ENCODE peak calls at places on chromosomes 11 and 22, in six cellular contexts. One of them, this sample, is unnamed.

GRCh38 chr11:124070906-124071621 is 29.9 kb upstream of the OR10G7 start:
- DNase-seq in K562: peak
- DNase-seq in SK-N-SH: peak
- DNase-seq in H1: peak
- DNase-seq in HepG2: peak
- DNase-seq in GM12878: peak
- DNase-seq in this sample: peak

GRCh38 chr22:35996596-35996995 is 32.0 kb downstream of the RBFOX2 start:
- DNase-seq in K562: no peak
- DNase-seq in SK-N-SH: no peak
- DNase-seq in H1: no peak
- DNase-seq in HepG2: no peak
- DNase-seq in GM12878: no peak
- DNase-seq in this sample: no peak

GRCh38 chr22:22746061-22746962 is 101.9 kb downstream of the GGTLC2 start:
- DNase-seq in K562: no peak
- DNase-seq in SK-N-SH: no peak
- DNase-seq in H1: no peak
- DNase-seq in HepG2: no peak
- DNase-seq in GM12878: no peak
- DNase-seq in this sample: no peak

GRCh38 chr22:20783300-20783673 is 9.4 kb downstream of the SERPIND1 start:
- DNase-seq in K562: no peak
- DNase-seq in SK-N-SH: no peak
- DNase-seq in H1: no peak
- DNase-seq in HepG2: no peak
- DNase-seq in GM12878: no peak
- DNase-seq in this sample: no peak

GRCh38 chr22:19942886-19943664 is 1.5 kb upstream of the TXNRD2 start:
- DNase-seq in K562: peak
- DNase-seq in SK-N-SH: no peak
- DNase-seq in H1: no peak
- DNase-seq in HepG2: peak
- DNase-seq in GM12878: no peak
- DNase-seq in this sample: no peak

GRCh38 chr11:60844870-60845221 is 2.9 kb downstream of the CCDC86 start:
- DNase-seq in K562: no peak
- DNase-seq in SK-N-SH: peak
- DNase-seq in H1: no peak
- DNase-seq in HepG2: peak
- DNase-seq in GM12878: no peak
- DNase-seq in this sample: no peak

GRCh38 chr11:116925050-116925449 is 87.6 kb upstream of the APOA1 start:
- DNase-seq in K562: no peak
- DNase-seq in SK-N-SH: no peak
- DNase-seq in H1: no peak
- DNase-seq in HepG2: no peak
- DNase-seq in GM12878: no peak
- DNase-seq in this sample: no peak

GRCh38 chr22:24424001-24424900 is 3.1 kb upstream of the ADORA2A start:
- DNase-seq in K562: no peak
- DNase-seq in SK-N-SH: no peak
- DNase-seq in H1: no peak
- DNase-seq in HepG2: no peak
- DNase-seq in GM12878: no peak
- DNase-seq in this sample: no peak

GRCh38 chr22:29040385-29041275 is 21.0 kb downstream of the C22orf31 start:
- DNase-seq in K562: peak
- DNase-seq in SK-N-SH: peak
- DNase-seq in H1: no peak
- DNase-seq in HepG2: peak
- DNase-seq in GM12878: peak
- DNase-seq in this sample: peak

GRCh38 chr22:33006220-33006954 is 51.8 kb downstream of the SYN3 start:
- DNase-seq in K562: no peak
- DNase-seq in SK-N-SH: no peak
- DNase-seq in H1: no peak
- DNase-seq in HepG2: peak
- DNase-seq in GM12878: no peak
- DNase-seq in this sample: no peak

GRCh38 chr22:39174498-39175120 is 22.1 kb upstream of the CBX7 start:
- DNase-seq in K562: no peak
- DNase-seq in SK-N-SH: peak
- DNase-seq in H1: peak
- DNase-seq in HepG2: peak
- DNase-seq in GM12878: no peak
- DNase-seq in this sample: peak

GRCh38 chr11:83456075-83456474 is 169.9 kb upstream of the CCDC90B start:
- DNase-seq in K562: no peak
- DNase-seq in SK-N-SH: no peak
- DNase-seq in H1: no peak
- DNase-seq in HepG2: no peak
- DNase-seq in GM12878: no peak
- DNase-seq in this sample: no peak

GRCh38 chr11:20609727-20610707 is 10.6 kb downstream of the SLC6A5 start:
- DNase-seq in K562: peak
- DNase-seq in SK-N-SH: peak
- DNase-seq in H1: peak
- DNase-seq in HepG2: peak
- DNase-seq in GM12878: no peak
- DNase-seq in this sample: peak

GRCh38 chr11:45798793-45799441 is 6.0 kb upstream of the SLC35C1 start:
- DNase-seq in K562: no peak
- DNase-seq in SK-N-SH: no peak
- DNase-seq in H1: no peak
- DNase-seq in HepG2: peak
- DNase-seq in GM12878: no peak
- DNase-seq in this sample: no peak

GRCh38 chr11:72864692-72865655 is 50.8 kb downstream of the ATG16L2 start:
- DNase-seq in K562: no peak
- DNase-seq in SK-N-SH: peak
- DNase-seq in H1: no peak
- DNase-seq in HepG2: no peak
- DNase-seq in GM12878: no peak
- DNase-seq in this sample: no peak

GRCh38 chr11:6377902-6378694 is 12.2 kb upstream of the SMPD1 start:
- DNase-seq in K562: no peak
- DNase-seq in SK-N-SH: no peak
- DNase-seq in H1: no peak
- DNase-seq in HepG2: no peak
- DNase-seq in GM12878: no peak
- DNase-seq in this sample: no peak

GRCh38 chr22:19786264-19786585 is 25.6 kb downstream of the TBX1 start:
- DNase-seq in K562: no peak
- DNase-seq in SK-N-SH: no peak
- DNase-seq in H1: no peak
- DNase-seq in HepG2: no peak
- DNase-seq in GM12878: no peak
- DNase-seq in this sample: no peak

GRCh38 chr11:121931121-121931520 is 184.9 kb downstream of the BLID start:
- DNase-seq in K562: no peak
- DNase-seq in SK-N-SH: no peak
- DNase-seq in H1: no peak
- DNase-seq in HepG2: no peak
- DNase-seq in GM12878: no peak
- DNase-seq in this sample: no peak

GRCh38 chr22:19039796-19040580 is 82.2 kb downstream of the DGCR2 start:
- DNase-seq in K562: no peak
- DNase-seq in SK-N-SH: no peak
- DNase-seq in H1: no peak
- DNase-seq in HepG2: no peak
- DNase-seq in GM12878: no peak
- DNase-seq in this sample: no peak

GRCh38 chr11:33692013-33692504 is 8.6 kb downstream of the C11orf91 start:
- DNase-seq in K562: no peak
- DNase-seq in SK-N-SH: no peak
- DNase-seq in H1: no peak
- DNase-seq in HepG2: peak
- DNase-seq in GM12878: no peak
- DNase-seq in this sample: peak

GRCh38 chr22:37778370-37779009 is 29.2 kb upstream of the GCAT start:
- DNase-seq in K562: no peak
- DNase-seq in SK-N-SH: no peak
- DNase-seq in H1: no peak
- DNase-seq in HepG2: no peak
- DNase-seq in GM12878: no peak
- DNase-seq in this sample: no peak

GRCh38 chr11:130613396-130613795 is 165.0 kb downstream of the ADAMTS15 start:
- DNase-seq in K562: no peak
- DNase-seq in SK-N-SH: no peak
- DNase-seq in H1: no peak
- DNase-seq in HepG2: no peak
- DNase-seq in GM12878: no peak
- DNase-seq in this sample: no peak

GRCh38 chr11:15117751-15118150 is 3.0 kb downstream of the INSC start:
- DNase-seq in K562: no peak
- DNase-seq in SK-N-SH: no peak
- DNase-seq in H1: no peak
- DNase-seq in HepG2: no peak
- DNase-seq in GM12878: no peak
- DNase-seq in this sample: no peak

DNA sequence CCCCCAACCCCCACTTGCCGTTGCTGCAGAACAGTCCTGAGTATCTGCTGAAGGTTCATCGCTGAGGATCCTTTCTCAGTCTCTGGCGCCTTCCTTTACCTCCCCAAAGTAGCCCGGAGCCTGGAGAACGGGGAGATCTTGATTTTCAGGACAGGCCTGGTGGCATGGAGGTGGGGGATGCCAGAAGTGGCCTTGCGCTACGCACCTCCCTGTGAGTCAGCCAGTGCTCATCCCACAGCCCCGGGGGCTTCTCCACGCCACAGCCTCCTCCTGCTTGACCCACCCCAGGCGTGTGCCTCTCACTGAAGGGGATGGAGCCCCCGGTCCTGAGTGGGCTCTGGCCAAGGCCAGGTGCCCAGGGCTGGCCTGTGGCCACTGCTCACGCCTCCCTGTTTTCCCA is 339.6 kb downstream of the TBC1D22A start:
- DNase-seq in K562: no peak
- DNase-seq in SK-N-SH: no peak
- DNase-seq in H1: no peak
- DNase-seq in HepG2: no peak
- DNase-seq in GM12878: no peak
- DNase-seq in this sample: no peak
- TF ChIP-seq SIN3A in K562: no peak
- TF ChIP-seq SIN3A in SK-N-SH: no peak
- TF ChIP-seq SIN3A in H1: no peak
- TF ChIP-seq SIN3A in HepG2: no peak
- TF ChIP-seq SIN3A in GM12878: no peak
- TF ChIP-seq SIN3A in this sample: no peak

DNA sequence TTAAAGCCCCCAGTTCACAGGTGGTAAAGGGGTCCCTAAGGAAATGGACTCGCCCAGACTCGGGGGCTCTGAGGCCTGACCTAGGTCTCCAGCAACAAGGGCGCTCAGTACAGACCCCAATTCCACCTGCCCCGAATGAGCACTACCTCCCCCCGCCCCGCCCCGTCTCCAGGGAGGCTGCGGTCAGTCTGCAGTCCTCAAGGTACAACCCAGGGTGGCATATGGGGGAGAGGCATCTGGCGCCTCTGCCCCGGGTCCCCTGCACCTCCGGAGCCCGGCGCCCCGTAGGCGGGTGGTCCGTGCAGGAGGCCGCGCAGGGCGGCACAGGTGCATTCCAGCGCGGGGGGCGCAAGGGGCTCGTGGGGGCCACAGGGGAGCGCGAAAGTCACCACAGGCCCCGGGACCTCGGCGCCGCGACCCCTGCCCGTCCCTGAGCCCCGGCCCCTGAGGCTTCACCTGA is 361 bp downstream of the CTSD start:
- DNase-seq in K562: peak
- DNase-seq in SK-N-SH: peak
- DNase-seq in H1: no peak
- DNase-seq in HepG2: no peak
- DNase-seq in GM12878: no peak
- DNase-seq in this sample: no peak
- H2AFZ ChIP-seq in K562: peak
- H2AFZ ChIP-seq in SK-N-SH: peak
- H2AFZ ChIP-seq in H1: no peak
- H2AFZ ChIP-seq in HepG2: no peak
- H2AFZ ChIP-seq in GM12878: peak
- H2AFZ ChIP-seq in this sample: no peak

DNA sequence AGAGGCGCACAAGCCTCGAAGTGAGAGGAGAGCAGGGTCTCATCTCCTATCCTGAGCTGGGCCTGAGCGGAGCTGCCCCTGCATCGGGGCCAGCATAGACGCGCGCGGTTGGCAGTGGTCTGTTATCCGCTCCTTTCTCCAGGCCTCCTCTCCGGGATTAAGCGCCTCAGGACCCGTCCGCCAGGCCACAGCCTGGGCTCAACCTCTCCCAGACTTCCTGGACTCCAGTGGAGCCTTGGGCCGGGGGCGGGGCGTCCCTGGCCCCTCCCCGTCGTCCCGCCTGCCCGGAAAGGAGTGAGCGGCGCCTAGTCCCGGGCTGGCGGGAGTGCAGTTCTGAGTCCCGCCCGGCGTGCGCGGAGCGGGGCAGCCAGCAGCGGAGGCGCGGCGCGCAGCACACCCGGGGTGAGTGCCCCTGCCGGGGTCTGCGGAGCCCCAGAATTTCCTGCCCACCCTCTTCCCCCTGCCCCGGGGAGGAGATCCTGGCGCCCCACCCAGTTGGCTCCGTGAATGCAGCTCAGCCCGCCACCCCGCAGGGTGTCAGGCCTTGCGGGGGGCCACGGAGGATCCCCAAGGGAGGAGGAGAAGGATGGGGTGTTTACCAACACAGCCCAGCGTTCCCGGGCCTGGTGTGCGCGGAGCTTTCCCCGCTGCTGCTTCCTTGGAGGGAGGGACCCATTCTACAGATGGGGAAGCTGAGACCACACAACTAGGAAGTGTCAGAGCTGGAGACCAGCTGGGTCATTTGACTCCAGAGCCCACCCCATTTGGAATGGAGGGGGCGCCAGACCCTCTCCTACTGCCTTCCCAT is at the start of gene TCIRG1:
- DNase-seq in K562: peak
- DNase-seq in SK-N-SH: peak
- DNase-seq in H1: peak
- DNase-seq in HepG2: peak
- DNase-seq in GM12878: peak
- DNase-seq in this sample: peak
- TF ChIP-seq POLR2AphosphoS5 in K562: peak
- TF ChIP-seq POLR2AphosphoS5 in SK-N-SH: no peak
- TF ChIP-seq POLR2AphosphoS5 in H1: no peak
- TF ChIP-seq POLR2AphosphoS5 in HepG2: peak
- TF ChIP-seq POLR2AphosphoS5 in GM12878: peak
- TF ChIP-seq POLR2AphosphoS5 in this sample: peak

GRCh38 chr11:86726118-86726748 is 53.8 kb upstream of the ME3 start:
- DNase-seq in K562: no peak
- DNase-seq in SK-N-SH: no peak
- DNase-seq in H1: no peak
- DNase-seq in HepG2: no peak
- DNase-seq in GM12878: no peak
- DNase-seq in this sample: peak
- TF ChIP-seq SIN3A in K562: no peak
- TF ChIP-seq SIN3A in SK-N-SH: no peak
- TF ChIP-seq SIN3A in H1: no peak
- TF ChIP-seq SIN3A in HepG2: no peak
- TF ChIP-seq SIN3A in GM12878: no peak
- TF ChIP-seq SIN3A in this sample: no peak

GRCh38 chr11:36265793-36266628 is 23.2 kb downstream of the COMMD9 start:
- DNase-seq in K562: peak
- DNase-seq in SK-N-SH: peak
- DNase-seq in H1: peak
- DNase-seq in HepG2: peak
- DNase-seq in GM12878: no peak
- DNase-seq in this sample: peak
- H2AFZ ChIP-seq in K562: no peak
- H2AFZ ChIP-seq in SK-N-SH: no peak
- H2AFZ ChIP-seq in H1: peak
- H2AFZ ChIP-seq in HepG2: no peak
- H2AFZ ChIP-seq in GM12878: no peak
- H2AFZ ChIP-seq in this sample: no peak

GRCh38 chr11:105046898-105047579 is 1.9 kb upstream of the CARD16 start:
- DNase-seq in K562: no peak
- DNase-seq in SK-N-SH: no peak
- DNase-seq in H1: no peak
- DNase-seq in HepG2: peak
- DNase-seq in GM12878: no peak
- DNase-seq in this sample: no peak
- TF ChIP-seq POLR2AphosphoS5 in K562: no peak
- TF ChIP-seq POLR2AphosphoS5 in SK-N-SH: no peak
- TF ChIP-seq POLR2AphosphoS5 in H1: no peak
- TF ChIP-seq POLR2AphosphoS5 in HepG2: no peak
- TF ChIP-seq POLR2AphosphoS5 in GM12878: no peak
- TF ChIP-seq POLR2AphosphoS5 in this sample: no peak